ENCODE peak calls at places on chromosomes 13 and 19, in five cellular contexts. I is IMR-90, B is left ventricle myocardium inferior, S is Caco-2, W is cardiac muscle cell. A is an unnamed sample.

GRCh38 chr13:40207110-40207478 is 459.3 kb downstream of the FOXO1 start:
- DNase-seq in I (no peak), B (no peak), S (no peak), W (no peak), A (no peak)

GRCh38 chr19:11942008-11942842 is 17.3 kb downstream of the ZNF700 start:
- DNase-seq in I (no peak), B (no peak), S (no peak), W (no peak), A (no peak)

GRCh38 chr19:14006766-14007562 is 844 bp upstream of the RFX1 start:
- DNase-seq in I (no peak), B (peak), S (peak), W (no peak), A (peak)

GRCh38 chr13:102993348-102993747 is 72.9 kb downstream of the SLC10A2 start:
- DNase-seq in I (no peak), B (no peak), S (no peak), W (no peak), A (no peak)

GRCh38 chr19:55418185-55418584 is 10.6 kb upstream of the UBE2S start:
- DNase-seq in I (peak), B (no peak), S (peak), W (peak), A (peak)

GRCh38 chr19:52102163-52102562 is 6.6 kb upstream of the ZNF841 start:
- DNase-seq in I (no peak), B (no peak), S (no peak), W (no peak), A (no peak)

GRCh38 chr19:41924151-41925145 is 3.8 kb downstream of the ERFL start:
- DNase-seq in I (no peak), B (no peak), S (no peak), W (no peak), A (no peak)

GRCh38 chr19:30564551-30565011 is 192.4 kb downstream of the ZNF536 start:
- DNase-seq in I (no peak), B (no peak), S (no peak), W (no peak), A (peak)

GRCh38 chr19:34237939-34238338 is 16.4 kb upstream of the GARRE1 start:
- DNase-seq in I (no peak), B (no peak), S (no peak), W (no peak), A (no peak)

GRCh38 chr19:10283301-10283733 is 3.4 kb upstream of the ICAM4 start:
- DNase-seq in I (no peak), B (no peak), S (peak), W (no peak), A (no peak)

GRCh38 chr13:76823969-76824368 is 62.2 kb downstream of the KCTD12 start:
- DNase-seq in I (no peak), B (no peak), S (no peak), W (no peak), A (no peak)

GRCh38 chr13:42656136-42656535 is 82.2 kb downstream of the TNFSF11 start:
- DNase-seq in I (no peak), B (no peak), S (no peak), W (peak), A (peak)

GRCh38 chr13:33205804-33206221 is 79.7 kb downstream of the STARD13 start:
- DNase-seq in I (peak), B (no peak), S (no peak), W (no peak), A (no peak)

GRCh38 chr19:3482507-3483225 is 575 bp downstream of the SMIM44 start:
- DNase-seq in I (no peak), B (no peak), S (no peak), W (no peak), A (no peak)

GRCh38 chr13:111975539-111976473 is 91.1 kb upstream of the SOX1 start:
- DNase-seq in I (no peak), B (no peak), S (no peak), W (no peak), A (no peak)

GRCh38 chr13:35879111-35879510 is 252.1 kb downstream of the DCLK1 start:
- DNase-seq in I (no peak), B (no peak), S (peak), W (no peak), A (no peak)

GRCh38 chr13:74904547-74904946 is 577.4 kb downstream of the TBC1D4 start:
- DNase-seq in I (no peak), B (no peak), S (no peak), W (no peak), A (no peak)

GRCh38 chr13:78012046-78012445 is 93.4 kb upstream of the EDNRB start:
- DNase-seq in I (no peak), B (no peak), S (no peak), W (no peak), A (no peak)

GRCh38 chr13:83214452-83214851 is 667.8 kb downstream of the SLITRK1 start:
- DNase-seq in I (peak), B (no peak), S (no peak), W (no peak), A (no peak)

GRCh38 chr19:51739466-51740213 is 12.0 kb downstream of the FPR1 start:
- DNase-seq in I (no peak), B (no peak), S (no peak), W (no peak), A (no peak)

GRCh38 chr19:3007975-3008374 is 21.1 kb downstream of the TLE2 start:
- DNase-seq in I (no peak), B (no peak), S (no peak), W (no peak), A (no peak)

GRCh38 chr19:42816901-42817300 is 51.4 kb upstream of the PSG8 start:
- DNase-seq in I (peak), B (no peak), S (no peak), W (no peak), A (no peak)

GRCh38 chr19:6095760-6096159 is 14.5 kb downstream of the RFX2 start:
- DNase-seq in I (no peak), B (no peak), S (no peak), W (no peak), A (no peak)

GRCh38 chr19:52170863-52171320 is 529 bp downstream of the ZNF836 start:
- DNase-seq in I (no peak), B (peak), S (peak), W (peak), A (no peak)

GRCh38 chr19:4390017-4390861 is 10.1 kb downstream of the SH3GL1 start:
- DNase-seq in I (peak), B (peak), S (no peak), W (peak), A (no peak)

GRCh38 chr13:21010621-21011020 is 50.8 kb downstream of the LATS2 start:
- DNase-seq in I (peak), B (no peak), S (peak), W (no peak), A (no peak)

GRCh38 chr19:3479819-3480215 is 508 bp downstream of the SMIM24 start:
- DNase-seq in I (no peak), B (no peak), S (no peak), W (no peak), A (no peak)

GRCh38 chr19:36939153-36939552 is 23.0 kb downstream of the ZNF568 start:
- DNase-seq in I (no peak), B (no peak), S (no peak), W (peak), A (no peak)

GRCh38 chr13:91184244-91184926 is 163.1 kb upstream of the MIR17HG start:
- DNase-seq in I (no peak), B (no peak), S (no peak), W (no peak), A (no peak)

GRCh38 chr13:75762066-75762937 is 126.2 kb downstream of the LMO7 start:
- DNase-seq in I (peak), B (no peak), S (peak), W (no peak), A (no peak)

GRCh38 chr19:8161135-8161646 is 11.8 kb upstream of the FBN3 start:
- DNase-seq in I (no peak), B (no peak), S (peak), W (peak), A (peak)

GRCh38 chr19:23409392-23410048 is 14.2 kb upstream of the ZNF91 start:
- DNase-seq in I (no peak), B (no peak), S (no peak), W (no peak), A (no peak)

GRCh38 chr19:48279747-48280146 is 9.9 kb downstream of the ZNF114 start:
- DNase-seq in I (no peak), B (no peak), S (no peak), W (no peak), A (no peak)

GRCh38 chr19:3506384-3507340 is 551 bp downstream of the FZR1 start:
- DNase-seq in I (no peak), B (peak), S (peak), W (peak), A (peak)

GRCh38 chr13:67200605-67201004 is 29.5 kb downstream of the PCDH9 start:
- DNase-seq in I (no peak), B (no peak), S (no peak), W (no peak), A (no peak)

GRCh38 chr19:34733266-34733825 is 697 bp upstream of the ZNF181 start:
- DNase-seq in I (no peak), B (peak), S (peak), W (peak), A (peak)

GRCh38 chr13:60654405-60654804 is 257.4 kb downstream of the TDRD3 start:
- DNase-seq in I (no peak), B (peak), S (peak), W (peak), A (peak)

DNA sequence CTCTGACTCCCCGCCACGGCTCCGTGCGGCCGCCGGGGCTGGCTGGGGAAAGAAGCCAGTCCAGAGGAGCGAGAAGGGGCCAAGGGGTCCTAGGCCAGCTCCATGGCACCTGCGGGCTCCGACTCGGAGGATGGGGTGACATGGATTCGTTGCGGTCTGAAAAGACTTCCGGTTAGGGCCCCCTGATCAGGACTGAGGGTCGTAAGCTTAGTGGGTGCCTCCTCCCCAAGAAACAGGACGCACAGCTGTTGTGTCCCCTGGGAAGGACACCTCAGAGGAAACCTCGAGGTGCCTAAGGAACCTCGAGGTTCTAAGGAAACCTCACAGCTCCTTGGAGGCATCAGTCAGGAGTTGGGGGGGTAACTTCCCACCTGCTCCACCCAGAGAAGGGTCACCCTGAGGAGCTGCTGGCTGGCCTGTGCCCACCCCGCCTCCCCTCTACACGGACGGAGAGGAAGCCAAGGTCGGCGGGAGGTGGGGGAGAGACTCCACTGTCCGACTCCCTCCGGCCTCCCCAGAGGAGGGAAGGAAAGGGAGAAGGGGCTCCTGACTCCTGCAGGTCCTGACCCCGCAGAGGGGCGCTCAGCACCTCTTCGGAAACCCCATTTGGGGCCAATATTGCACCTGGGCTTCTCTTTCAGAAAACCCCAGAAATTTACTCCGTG is 845 bp downstream of the ATP12A start:
- DNase-seq in I (no peak), B (no peak), S (no peak), W (no peak), A (no peak)
- H3K4me3 ChIP-seq in I (no peak), B (peak), S (peak), W (peak), A (peak)

DNA sequence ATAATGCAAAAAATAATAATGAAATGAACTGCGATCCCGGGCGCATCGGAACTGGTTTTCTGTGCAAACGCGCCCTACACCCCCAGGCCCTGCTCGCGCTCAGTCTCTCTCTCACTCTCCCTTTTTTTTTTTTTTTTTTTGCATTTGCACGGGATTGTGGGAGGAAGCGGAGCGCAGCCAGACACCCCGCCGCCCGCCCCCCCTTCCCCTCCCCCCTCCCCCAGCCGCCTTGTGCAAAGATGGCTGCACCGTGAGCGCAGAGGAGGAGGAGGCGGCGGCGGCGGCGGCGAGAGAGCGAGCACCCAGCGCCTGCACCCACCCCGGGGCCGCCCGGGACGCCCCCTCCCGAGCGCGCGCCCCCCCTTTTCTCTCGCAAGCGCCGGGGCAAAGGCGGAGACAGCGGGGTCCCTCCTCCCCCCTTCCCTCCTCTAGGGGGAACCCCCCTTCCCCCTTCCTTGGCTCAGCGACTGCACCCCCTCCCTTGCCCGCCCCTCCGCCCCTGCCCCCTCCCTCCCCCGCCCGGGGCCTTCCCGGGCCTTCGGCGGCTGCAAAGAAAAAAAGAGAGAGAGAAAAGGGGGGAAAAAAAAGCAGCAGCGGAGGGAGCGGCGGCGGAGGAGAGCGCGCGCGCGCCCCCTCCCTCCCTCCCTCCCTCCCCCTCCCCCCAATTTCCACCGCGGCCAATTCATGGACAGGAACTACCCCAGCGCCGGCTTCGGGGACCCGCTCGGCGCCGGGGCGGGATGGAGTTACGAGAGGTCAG is at the start of gene PRR12:
- DNase-seq in I (peak), B (peak), S (peak), W (peak), A (peak)
- H3K4me3 ChIP-seq in I (peak), B (peak), S (peak), W (peak), A (peak)

GRCh38 chr19:46489445-46490272 is 6.0 kb downstream of the PNMA8B start:
- DNase-seq in I (peak), B (peak), S (no peak), W (no peak), A (no peak)
- H3K4me3 ChIP-seq in I (no peak), B (peak), S (no peak), W (no peak), A (no peak)

GRCh38 chr13:110455941-110456340 is 105.6 kb downstream of the RAB20 start:
- DNase-seq in I (peak), B (peak), S (peak), W (peak), A (peak)

GRCh38 chr13:110453767-110454166 is 107.8 kb downstream of the RAB20 start:
- DNase-seq in I (no peak), B (no peak), S (no peak), W (no peak), A (no peak)

GRCh38 chr13:110454227-110454859 is 107.2 kb downstream of the RAB20 start:
- DNase-seq in I (no peak), B (no peak), S (no peak), W (no peak), A (no peak)

GRCh38 chr13:110455444-110455843 is 106.1 kb downstream of the RAB20 start:
- DNase-seq in I (no peak), B (no peak), S (no peak), W (no peak), A (no peak)

GRCh38 chr13:110454956-110455355 is 106.6 kb downstream of the RAB20 start:
- DNase-seq in I (no peak), B (peak), S (no peak), W (no peak), A (no peak)
- H3K4me3 ChIP-seq in I (no peak), B (no peak), S (no peak), W (no peak), A (no peak)

DNA sequence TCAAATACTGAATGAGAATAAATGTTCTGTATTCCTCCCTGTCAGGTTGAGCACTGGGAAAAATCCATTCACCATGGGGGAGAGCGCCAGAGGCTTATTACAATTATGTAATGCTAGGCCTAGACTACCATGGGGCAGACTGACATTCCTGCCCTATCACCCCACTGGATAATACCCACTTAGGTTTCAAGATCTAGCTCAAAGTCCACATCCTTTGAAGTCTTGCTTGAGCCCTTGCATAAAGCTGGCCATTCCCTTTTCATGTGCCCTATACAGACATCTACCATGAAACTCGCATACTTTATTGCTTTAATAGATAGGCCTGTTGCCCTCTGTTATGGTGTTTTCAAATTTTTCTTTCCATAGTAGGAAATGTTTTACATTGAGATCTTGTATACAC is 149.3 kb downstream of the RGCC start:
- DNase-seq in I (no peak), B (no peak), S (peak), W (peak), A (no peak)
- H3K4me3 ChIP-seq in I (no peak), B (no peak), S (no peak), W (no peak), A (no peak)

GRCh38 chr19:50719566-50719965 is at the start of gene SHANK1:
- DNase-seq in I (peak), B (no peak), S (no peak), W (peak), A (no peak)

GRCh38 chr19:50718255-50719118 is 1.1 kb downstream of the SHANK1 start:
- DNase-seq in I (no peak), B (no peak), S (no peak), W (no peak), A (peak)

GRCh38 chr19:50720181-50720920 is 749 bp upstream of the SHANK1 start:
- DNase-seq in I (no peak), B (no peak), S (no peak), W (no peak), A (no peak)

GRCh38 chr19:50717891-50718254 is 1.7 kb downstream of the SHANK1 start:
- DNase-seq in I (no peak), B (no peak), S (no peak), W (no peak), A (no peak)

GRCh38 chr19:50719119-50719435 is 525 bp downstream of the SHANK1 start:
- DNase-seq in I (no peak), B (no peak), S (no peak), W (no peak), A (no peak)
- H3K4me3 ChIP-seq in I (peak), B (peak), S (peak), W (peak), A (peak)

DNA sequence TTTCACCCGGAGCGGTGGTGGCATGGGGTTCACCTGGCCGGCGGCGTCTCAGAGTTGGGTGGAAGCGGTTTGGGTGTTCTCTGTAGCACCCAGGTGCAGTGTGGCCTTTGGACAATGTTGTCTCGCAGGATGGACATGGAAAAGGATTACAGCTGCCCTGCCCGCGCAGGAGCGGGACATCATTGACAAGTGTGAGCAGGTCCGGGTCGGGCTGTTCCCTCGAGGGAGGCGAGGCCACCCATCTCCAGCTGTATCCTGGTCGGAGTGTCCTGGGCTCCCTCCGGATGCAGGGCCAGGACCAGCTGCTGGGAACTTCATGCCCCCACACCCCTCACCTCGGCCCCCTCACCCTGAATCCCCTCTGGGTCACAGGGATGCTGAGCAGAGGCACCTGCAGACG is 7.8 kb upstream of the ZNF14 start:
- DNase-seq in I (no peak), B (no peak), S (no peak), W (no peak), A (no peak)
- H3K4me3 ChIP-seq in I (no peak), B (no peak), S (no peak), W (no peak), A (no peak)

DNA sequence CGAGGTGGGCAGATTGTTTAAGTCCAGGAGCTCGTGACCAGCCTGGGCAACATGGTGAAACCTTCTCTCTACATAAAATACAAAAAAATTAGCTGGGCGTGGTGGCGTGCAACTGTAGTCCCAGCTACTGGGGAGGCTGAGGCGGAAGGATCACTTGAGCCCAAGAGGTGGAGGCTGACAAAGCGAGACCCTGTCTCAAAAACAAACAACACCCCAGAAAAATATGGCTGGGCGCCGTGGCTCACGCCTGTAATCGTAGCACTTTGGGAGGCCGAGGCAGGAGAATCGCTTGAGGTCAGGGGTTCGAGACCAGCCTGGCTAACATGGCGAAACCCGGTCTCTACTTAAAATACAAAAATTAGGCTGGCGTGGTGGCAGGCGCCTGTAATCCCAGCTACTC is 3.4 kb upstream of the HNRNPL start:
- DNase-seq in I (no peak), B (no peak), S (no peak), W (no peak), A (no peak)
- H3K4me3 ChIP-seq in I (peak), B (peak), S (peak), W (peak), A (peak)